ENCODE peak calls at places on chromosomes 4 and X, in nine cellular contexts. Z, O, F, T, C, W, M, Q and X are unnamed samples.

GRCh38 chr4:164109517-164109916 is 615.0 kb downstream of the TMA16 start:
- DNase-seq in Z (no peak), M (no peak), O (no peak), Q (no peak), T (no peak), W (no peak), F (no peak), C (no peak), X (no peak)

GRCh38 chr4:7647932-7648812 is 213.4 kb upstream of the PSAPL1 start:
- DNase-seq in Z (no peak), W (peak; percentile 43), C (no peak), M (no peak), F (no peak), O (peak; percentile 80), Q (no peak), T (peak; percentile 73), X (no peak)

GRCh38 chrX:19846995-19847790 is 40.2 kb downstream of the SH3KBP1 start:
- DNase-seq in Q (no peak), C (peak; percentile 3), M (no peak), Z (no peak), T (peak; percentile 58), O (peak; percentile 89), F (no peak), W (no peak), X (no peak)

GRCh38 chr4:72857216-72857615 is 212.3 kb downstream of the COX18 start:
- DNase-seq in Q (no peak), M (no peak), F (no peak), T (no peak), W (no peak), C (no peak), O (no peak), Z (no peak), X (no peak)

GRCh38 chr4:6987566-6987920 is 55.6 kb upstream of the TADA2B start:
- DNase-seq in Z (no peak), W (no peak), T (no peak), O (peak; percentile 37), Q (peak; percentile 43), C (no peak), F (no peak), M (no peak), X (no peak)

GRCh38 chr4:122577808-122578781 is 42.8 kb downstream of the IL21 start:
- DNase-seq in C (peak; percentile 50), M (no peak), Z (peak; percentile 57), T (no peak), O (peak; percentile 38), F (peak; percentile 73), Q (peak; percentile 68), W (no peak), X (peak; percentile 51)

GRCh38 chrX:46693149-46693548 is 65.8 kb downstream of the SLC9A7 start:
- DNase-seq in T (no peak), Z (no peak), Q (no peak), M (no peak), C (no peak), F (no peak), O (no peak), W (no peak), X (no peak)

GRCh38 chrX:132631579-132632232 is 142.9 kb upstream of the MBNL3 start:
- DNase-seq in C (peak; percentile 13), F (no peak), Z (no peak), T (no peak), O (peak; percentile 40), W (no peak), M (no peak), Q (peak; percentile 52), X (peak; percentile 10)

GRCh38 chr4:150235317-150235716 is 157.1 kb downstream of the DCLK2 start:
- DNase-seq in C (no peak), Z (no peak), M (no peak), W (no peak), F (no peak), O (no peak), Q (no peak), T (no peak), X (no peak)

GRCh38 chrX:32448320-32448719 is 763.0 kb downstream of the DMD start:
- DNase-seq in C (no peak), O (no peak), W (no peak), F (no peak), Z (no peak), M (no peak), T (no peak), Q (no peak), X (peak; percentile 4)

GRCh38 chr4:16264798-16265197 is 38.5 kb upstream of the TAPT1 start:
- DNase-seq in M (no peak), O (peak; percentile 58), Z (no peak), C (peak; percentile 15), Q (peak; percentile 39), F (no peak), T (no peak), W (no peak), X (peak; percentile 57)

GRCh38 chr4:103786014-103786413 is 66.2 kb upstream of the TACR3 start:
- DNase-seq in O (no peak), Z (no peak), C (peak; percentile 1), W (no peak), F (peak; percentile 57), M (no peak), T (no peak), Q (peak; percentile 48), X (peak; percentile 26)

GRCh38 chrX:49199906-49200771 is at the start of gene SYP:
- DNase-seq in Q (peak; percentile 91), F (peak; percentile 83), C (peak; percentile 81), W (peak; percentile 93), Z (peak; percentile 88), M (peak; percentile 93), O (peak; percentile 82), T (peak; percentile 93), X (peak; percentile 93)

DNA sequence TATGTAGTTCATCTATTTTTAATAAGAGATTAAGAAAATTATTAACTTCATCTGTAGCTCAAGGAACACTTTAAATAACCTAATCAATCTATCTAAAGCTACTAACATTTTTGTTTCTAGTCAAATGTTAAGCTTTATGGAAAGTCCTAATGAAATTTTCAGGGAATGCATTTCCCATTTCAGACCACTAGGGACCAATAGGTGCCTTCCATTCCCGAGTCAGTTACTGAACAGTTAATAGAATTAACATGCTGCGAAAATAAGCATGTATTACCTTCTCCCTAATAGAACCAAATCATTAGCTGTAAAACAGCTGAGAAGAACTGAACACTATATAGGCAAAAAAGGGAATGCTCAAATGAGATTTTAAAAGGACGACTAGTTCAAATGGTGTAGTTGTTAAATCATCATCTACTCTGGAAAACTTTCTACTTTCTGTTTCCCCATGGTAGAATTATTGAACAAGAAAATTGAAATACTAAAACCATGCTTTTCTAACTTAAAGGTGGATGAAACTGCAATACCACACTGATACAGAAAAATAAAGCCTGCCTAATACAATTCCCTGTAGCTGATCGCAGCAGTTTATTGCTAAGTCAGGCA is 22.5 kb downstream of the STX18 start:
- DNase-seq in Q (peak; percentile 23), W (no peak), F (no peak), O (peak; percentile 33), Z (no peak), C (peak; percentile 10), M (no peak), T (no peak), X (no peak)
- TF ChIP-seq CTCF in Q (peak; percentile 69), W (peak; percentile 38), F (peak; percentile 57), O (peak; percentile 59), Z (peak; percentile 17), C (peak; percentile 33), M (no peak), T (peak; percentile 41), X (no peak)

GRCh38 chr4:152460488-152460887 is 75.4 kb downstream of the FBXW7 start:
- DNase-seq in O (peak; percentile 78), W (no peak), Z (no peak), F (no peak), T (no peak), Q (no peak), M (no peak), C (no peak), X (peak; percentile 16)
- TF ChIP-seq CTCF in O (peak; percentile 48), W (no peak), Z (no peak), F (no peak), T (no peak), Q (peak; percentile 54), M (no peak), C (peak; percentile 51), X (no peak)

DNA sequence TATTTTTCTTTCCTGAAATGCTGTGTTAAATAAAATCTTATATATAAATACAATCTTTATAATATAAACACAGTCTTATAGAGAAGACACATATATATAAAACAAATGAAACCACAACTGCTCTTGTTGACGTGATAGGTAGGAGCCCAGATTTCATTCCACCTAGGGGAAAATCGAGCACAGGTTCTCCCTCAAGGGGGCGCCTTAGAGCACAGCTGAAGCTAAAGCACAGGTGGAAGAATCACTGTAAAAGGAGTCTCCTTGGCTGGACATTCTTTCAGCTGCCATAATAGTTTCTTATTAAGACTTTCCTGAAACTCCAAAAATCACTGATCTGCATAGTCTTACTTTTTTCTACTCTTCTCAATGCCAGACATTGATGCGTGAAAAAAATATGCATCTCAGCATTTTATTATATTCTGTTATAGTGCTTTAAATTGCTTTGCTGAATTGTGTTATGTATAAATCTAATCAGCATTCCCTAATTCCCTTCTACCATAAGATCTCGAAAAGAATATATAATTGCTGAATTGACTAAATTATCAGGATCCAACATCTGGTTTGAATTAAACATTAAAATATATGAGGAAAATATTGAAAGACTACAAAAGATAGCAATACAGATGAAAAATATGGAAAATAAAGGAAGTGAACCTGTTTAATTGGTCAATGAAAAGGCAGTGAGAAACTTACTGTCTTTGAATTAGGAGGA is 25.5 kb upstream of the RXFP1 start:
- DNase-seq in W (no peak), O (no peak), Q (peak; percentile 59), C (peak; percentile 1), M (peak; percentile 55), Z (no peak), F (peak; percentile 68), T (peak; percentile 46), X (peak; percentile 40)
- TF ChIP-seq CTCF in W (peak; percentile 41), O (peak; percentile 26), Q (peak; percentile 52), C (no peak), M (peak; percentile 41), Z (no peak), F (peak; percentile 86), T (peak; percentile 29), X (peak; percentile 56)

GRCh38 chrX:97030947-97031346 is 147.2 kb downstream of the RPA4 start:
- DNase-seq in Q (no peak), O (no peak), F (no peak), M (no peak), W (no peak), Z (no peak), C (no peak), T (no peak), X (no peak)

GRCh38 chrX:97030463-97030862 is 146.8 kb downstream of the RPA4 start:
- DNase-seq in M (no peak), F (no peak), W (no peak), C (no peak), Q (no peak), T (no peak), Z (no peak), O (no peak), X (no peak)

GRCh38 chrX:97021680-97022079 is 138.0 kb downstream of the RPA4 start:
- DNase-seq in O (peak; percentile 49), C (no peak), Q (no peak), T (no peak), F (no peak), W (no peak), Z (no peak), M (no peak), X (no peak)

GRCh38 chrX:97027384-97027922 is 143.7 kb downstream of the RPA4 start:
- DNase-seq in Z (no peak), O (peak; percentile 23), C (no peak), T (no peak), F (no peak), M (no peak), W (no peak), Q (no peak), X (no peak)

DNA sequence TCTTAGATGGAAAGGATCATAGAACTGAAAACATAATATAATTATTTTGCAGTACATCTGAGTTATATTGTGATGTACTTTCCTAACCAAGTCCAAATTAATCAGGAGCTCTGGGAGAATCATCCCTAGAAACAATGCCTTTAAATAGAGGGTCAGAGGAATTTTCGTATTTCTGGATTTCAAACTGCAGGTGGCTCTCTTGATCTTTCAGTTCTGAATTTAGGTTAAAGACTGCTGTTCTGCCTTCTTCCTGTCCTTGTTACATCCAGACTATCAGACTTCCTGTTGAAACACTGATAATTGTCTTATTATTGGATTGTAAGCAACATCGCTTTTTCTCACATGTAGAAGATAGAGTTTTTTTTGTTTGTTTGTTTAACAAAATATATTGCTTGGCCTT is 142.7 kb downstream of the RPA4 start:
- DNase-seq in O (peak; percentile 5), W (no peak), Q (peak; percentile 40), Z (no peak), T (no peak), C (no peak), F (no peak), M (no peak), X (no peak)
- TF ChIP-seq CTCF in O (peak; percentile 21), W (no peak), Q (peak; percentile 13), Z (no peak), T (no peak), C (peak; percentile 37), F (peak; percentile 7), M (no peak), X (no peak)